ENCODE peak calls at places on chromosomes 4 and X, in seven cellular contexts. One of them, this sample, is unnamed.

GRCh38 chrX:3599787-3600465 is 113.5 kb downstream of the PRKX start:
- DNase-seq in PC-3: no peak
- DNase-seq in MM.1S: no peak
- DNase-seq in HCT116: no peak
- DNase-seq in OCI-LY7: no peak
- DNase-seq in hepatocyte: no peak
- DNase-seq in GM23338: no peak
- DNase-seq in this sample: no peak

GRCh38 chr4:121827851-121828250 is 4.2 kb upstream of the CCNA2 start:
- DNase-seq in hepatocyte: no peak
- DNase-seq in OCI-LY7: no peak
- DNase-seq in PC-3: peak; percentile 54
- DNase-seq in GM23338: no peak
- DNase-seq in HCT116: no peak
- DNase-seq in MM.1S: no peak
- DNase-seq in this sample: no peak

GRCh38 chr4:39568805-39569204 is 41.6 kb upstream of the UGDH start:
- DNase-seq in GM23338: no peak
- DNase-seq in MM.1S: peak; percentile 34
- DNase-seq in hepatocyte: peak; percentile 30
- DNase-seq in HCT116: no peak
- DNase-seq in PC-3: peak; percentile 83
- DNase-seq in OCI-LY7: peak; percentile 4
- DNase-seq in this sample: no peak

GRCh38 chr4:8162625-8163024 is 4.0 kb upstream of the ABLIM2 start:
- DNase-seq in hepatocyte: no peak
- DNase-seq in PC-3: no peak
- DNase-seq in HCT116: no peak
- DNase-seq in MM.1S: no peak
- DNase-seq in GM23338: no peak
- DNase-seq in OCI-LY7: peak; percentile 91
- DNase-seq in this sample: no peak

GRCh38 chrX:134603806-134604700 is 54.2 kb downstream of the PLAC1 start:
- DNase-seq in HCT116: peak; percentile 71
- DNase-seq in MM.1S: no peak
- DNase-seq in OCI-LY7: no peak
- DNase-seq in GM23338: peak; percentile 9
- DNase-seq in PC-3: peak; percentile 85
- DNase-seq in hepatocyte: no peak
- DNase-seq in this sample: no peak

GRCh38 chr4:16765549-16765948 is 132.9 kb downstream of the LDB2 start:
- DNase-seq in OCI-LY7: no peak
- DNase-seq in GM23338: no peak
- DNase-seq in MM.1S: no peak
- DNase-seq in HCT116: no peak
- DNase-seq in hepatocyte: no peak
- DNase-seq in PC-3: no peak
- DNase-seq in this sample: no peak

GRCh38 chrX:12891915-12892506 is 14.4 kb upstream of the TLR8 start:
- DNase-seq in hepatocyte: no peak
- DNase-seq in PC-3: no peak
- DNase-seq in OCI-LY7: peak; percentile 72
- DNase-seq in MM.1S: peak; percentile 75
- DNase-seq in HCT116: no peak
- DNase-seq in GM23338: no peak
- DNase-seq in this sample: no peak

GRCh38 chrX:124736553-124737240 is 390.3 kb downstream of the SH2D1A start:
- DNase-seq in OCI-LY7: no peak
- DNase-seq in HCT116: no peak
- DNase-seq in MM.1S: peak; percentile 37
- DNase-seq in PC-3: no peak
- DNase-seq in hepatocyte: no peak
- DNase-seq in GM23338: peak; percentile 89
- DNase-seq in this sample: peak; percentile 60

GRCh38 chrX:155094468-155095061 is 23.3 kb downstream of the BRCC3 start:
- DNase-seq in MM.1S: peak; percentile 40
- DNase-seq in OCI-LY7: peak; percentile 46
- DNase-seq in hepatocyte: peak; percentile 18
- DNase-seq in PC-3: peak; percentile 58
- DNase-seq in HCT116: no peak
- DNase-seq in GM23338: peak; percentile 36
- DNase-seq in this sample: peak; percentile 45

GRCh38 chrX:129360175-129360574 is 163.1 kb downstream of the SMARCA1 start:
- DNase-seq in hepatocyte: peak; percentile 53
- DNase-seq in HCT116: peak; percentile 33
- DNase-seq in MM.1S: peak; percentile 82
- DNase-seq in OCI-LY7: peak; percentile 47
- DNase-seq in GM23338: peak; percentile 74
- DNase-seq in PC-3: peak; percentile 74
- DNase-seq in this sample: peak; percentile 64

GRCh38 chrX:9522756-9523155 is 57.9 kb downstream of the TBL1X start:
- DNase-seq in MM.1S: no peak
- DNase-seq in GM23338: no peak
- DNase-seq in hepatocyte: no peak
- DNase-seq in HCT116: no peak
- DNase-seq in PC-3: no peak
- DNase-seq in OCI-LY7: no peak
- DNase-seq in this sample: no peak

GRCh38 chr4:185209031-185209851 is at the start of gene SNX25:
- DNase-seq in HCT116: peak; percentile 54
- DNase-seq in MM.1S: peak; percentile 88
- DNase-seq in GM23338: peak; percentile 82
- DNase-seq in PC-3: peak; percentile 80
- DNase-seq in hepatocyte: peak; percentile 95
- DNase-seq in OCI-LY7: peak; percentile 91
- DNase-seq in this sample: peak; percentile 96

GRCh38 chrX:7270018-7270417 is 122.1 kb upstream of the PUDP start:
- DNase-seq in hepatocyte: no peak
- DNase-seq in HCT116: no peak
- DNase-seq in PC-3: peak; percentile 3
- DNase-seq in OCI-LY7: no peak
- DNase-seq in GM23338: no peak
- DNase-seq in MM.1S: no peak
- DNase-seq in this sample: no peak

GRCh38 chr4:13348216-13348615 is 135.9 kb downstream of the RAB28 start:
- DNase-seq in hepatocyte: no peak
- DNase-seq in HCT116: no peak
- DNase-seq in PC-3: no peak
- DNase-seq in MM.1S: no peak
- DNase-seq in GM23338: no peak
- DNase-seq in OCI-LY7: no peak
- DNase-seq in this sample: no peak

GRCh38 chr4:27088491-27088890 is 227.8 kb downstream of the STIM2 start:
- DNase-seq in GM23338: no peak
- DNase-seq in hepatocyte: no peak
- DNase-seq in MM.1S: no peak
- DNase-seq in PC-3: no peak
- DNase-seq in OCI-LY7: no peak
- DNase-seq in HCT116: no peak
- DNase-seq in this sample: no peak

GRCh38 chr4:27087306-27088045 is 226.8 kb downstream of the STIM2 start:
- DNase-seq in hepatocyte: no peak
- DNase-seq in OCI-LY7: no peak
- DNase-seq in MM.1S: no peak
- DNase-seq in HCT116: no peak
- DNase-seq in PC-3: no peak
- DNase-seq in GM23338: peak; percentile 55
- DNase-seq in this sample: no peak

GRCh38 chr4:27081675-27082579 is 221.3 kb downstream of the STIM2 start:
- DNase-seq in OCI-LY7: no peak
- DNase-seq in PC-3: no peak
- DNase-seq in MM.1S: peak; percentile 33
- DNase-seq in hepatocyte: no peak
- DNase-seq in GM23338: no peak
- DNase-seq in HCT116: no peak
- DNase-seq in this sample: no peak

GRCh38 chr4:27082786-27083185 is 222.1 kb downstream of the STIM2 start:
- DNase-seq in GM23338: no peak
- DNase-seq in HCT116: no peak
- DNase-seq in PC-3: no peak
- DNase-seq in MM.1S: no peak
- DNase-seq in hepatocyte: no peak
- DNase-seq in OCI-LY7: no peak
- DNase-seq in this sample: no peak

DNA sequence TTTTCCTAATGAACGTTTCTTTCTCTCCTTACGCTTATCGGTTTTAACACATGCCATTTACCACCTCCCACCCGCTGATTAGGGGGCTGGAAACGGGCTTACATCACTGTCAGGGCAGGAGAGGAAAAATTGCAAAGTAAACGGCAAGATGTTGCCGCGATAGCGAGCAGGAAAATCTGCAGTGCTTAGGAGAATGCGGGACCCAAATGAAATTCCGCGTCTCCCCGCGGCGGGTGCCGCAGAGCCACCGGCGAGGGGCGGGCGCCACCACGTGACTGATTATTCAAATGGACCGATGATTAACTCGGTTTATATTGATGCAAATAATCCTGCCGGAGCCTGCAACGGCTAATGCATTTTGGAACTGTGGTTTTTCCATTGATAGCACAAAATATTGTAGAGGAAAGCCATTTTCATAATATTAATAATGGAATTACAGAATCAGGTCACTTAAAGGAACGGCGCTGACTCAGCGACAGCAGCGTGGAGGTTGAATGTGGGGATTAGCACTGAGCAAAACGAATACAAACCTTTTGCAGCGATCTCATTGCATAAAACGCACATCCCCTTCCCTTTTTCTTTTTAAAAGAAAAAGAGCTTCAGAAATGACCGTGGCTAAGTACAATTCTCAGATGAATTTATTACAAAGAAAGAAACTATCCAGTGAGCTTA is 224.2 kb downstream of the STIM2 start:
- DNase-seq in HCT116: no peak
- DNase-seq in MM.1S: peak; percentile 11
- DNase-seq in GM23338: peak; percentile 76
- DNase-seq in PC-3: peak; percentile 34
- DNase-seq in OCI-LY7: no peak
- DNase-seq in hepatocyte: peak; percentile 38
- DNase-seq in this sample: peak; percentile 81
- H2AFZ ChIP-seq in HCT116: peak overlapping the region; percentile 78
- H2AFZ ChIP-seq in MM.1S: peak overlapping the region; percentile 37
- H2AFZ ChIP-seq in GM23338: peak overlapping the region; percentile 93
- H2AFZ ChIP-seq in PC-3: peak overlapping the region; percentile 75
- H2AFZ ChIP-seq in OCI-LY7: no peak overlapping the region
- H2AFZ ChIP-seq in hepatocyte: peak overlapping the region; percentile 50
- H2AFZ ChIP-seq in this sample: peak overlapping the region; percentile 63

GRCh38 chr4:159451006-159451405 is 348.1 kb downstream of the RAPGEF2 start:
- DNase-seq in PC-3: peak; percentile 20
- DNase-seq in GM23338: no peak
- DNase-seq in MM.1S: no peak
- DNase-seq in HCT116: no peak
- DNase-seq in OCI-LY7: no peak
- DNase-seq in hepatocyte: no peak
- DNase-seq in this sample: no peak
- TF ChIP-seq EZH2phosphoT487 in PC-3: no peak
- TF ChIP-seq EZH2phosphoT487 in GM23338: no peak
- TF ChIP-seq EZH2phosphoT487 in MM.1S: no peak
- TF ChIP-seq EZH2phosphoT487 in HCT116: no peak
- TF ChIP-seq EZH2phosphoT487 in OCI-LY7: no peak
- TF ChIP-seq EZH2phosphoT487 in hepatocyte: no peak
- TF ChIP-seq EZH2phosphoT487 in this sample: no peak

DNA sequence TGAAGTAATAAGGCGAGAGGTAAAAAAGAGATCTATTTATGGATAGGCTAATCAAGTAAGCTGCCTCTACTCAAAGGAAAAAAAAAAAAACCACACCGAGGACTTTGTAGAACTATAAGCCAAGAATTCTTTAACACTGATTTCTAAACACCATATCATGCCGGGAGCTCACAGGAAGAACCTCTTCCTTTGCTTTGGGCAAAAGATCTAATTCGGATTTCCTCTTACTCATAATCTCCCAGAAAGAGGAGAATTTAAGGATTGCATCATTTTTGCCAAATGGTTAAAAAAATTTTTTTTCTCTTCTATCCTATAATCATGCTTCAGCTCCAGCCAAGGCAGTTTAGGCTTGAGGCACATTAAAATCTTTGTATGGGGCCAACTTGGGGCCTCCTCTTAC is 95.5 kb downstream of the ZNF827 start:
- DNase-seq in GM23338: no peak
- DNase-seq in OCI-LY7: no peak
- DNase-seq in PC-3: peak; percentile 44
- DNase-seq in MM.1S: no peak
- DNase-seq in HCT116: no peak
- DNase-seq in hepatocyte: no peak
- DNase-seq in this sample: no peak
- TF ChIP-seq CTCF in GM23338: no peak
- TF ChIP-seq CTCF in OCI-LY7: no peak
- TF ChIP-seq CTCF in PC-3: no peak
- TF ChIP-seq CTCF in MM.1S: no peak
- TF ChIP-seq CTCF in HCT116: no peak
- TF ChIP-seq CTCF in hepatocyte: no peak
- TF ChIP-seq CTCF in this sample: no peak

DNA sequence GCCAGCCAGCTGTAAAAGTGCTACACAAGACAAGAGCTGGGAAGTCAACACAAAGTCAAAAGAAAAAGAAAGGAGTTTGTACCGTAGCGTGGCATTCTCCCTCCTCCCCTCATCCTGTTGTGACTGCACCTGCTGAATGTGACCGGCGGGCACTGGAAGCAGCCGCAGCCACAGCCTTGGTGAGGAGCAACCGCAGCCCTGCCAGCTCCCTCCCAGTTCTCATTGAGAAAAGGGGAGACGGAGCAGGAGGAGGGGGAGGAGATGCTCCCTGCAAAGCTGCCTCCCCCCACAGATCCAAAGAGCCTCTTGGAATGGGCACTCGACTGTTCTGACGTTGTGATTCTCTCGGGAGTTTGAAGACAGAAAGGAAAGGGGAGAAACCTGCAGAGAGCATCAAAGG is 429.9 kb downstream of the MAPK10 start:
- DNase-seq in MM.1S: no peak
- DNase-seq in HCT116: no peak
- DNase-seq in OCI-LY7: no peak
- DNase-seq in GM23338: peak; percentile 68
- DNase-seq in PC-3: no peak
- DNase-seq in hepatocyte: peak; percentile 40
- DNase-seq in this sample: peak; percentile 74
- H2AFZ ChIP-seq in MM.1S: no peak overlapping the region
- H2AFZ ChIP-seq in HCT116: no peak overlapping the region
- H2AFZ ChIP-seq in OCI-LY7: no peak overlapping the region
- H2AFZ ChIP-seq in GM23338: peak overlapping the region; percentile 72
- H2AFZ ChIP-seq in PC-3: peak overlapping the region; percentile 48
- H2AFZ ChIP-seq in hepatocyte: peak overlapping the region; percentile 29
- H2AFZ ChIP-seq in this sample: peak overlapping the region; percentile 55

DNA sequence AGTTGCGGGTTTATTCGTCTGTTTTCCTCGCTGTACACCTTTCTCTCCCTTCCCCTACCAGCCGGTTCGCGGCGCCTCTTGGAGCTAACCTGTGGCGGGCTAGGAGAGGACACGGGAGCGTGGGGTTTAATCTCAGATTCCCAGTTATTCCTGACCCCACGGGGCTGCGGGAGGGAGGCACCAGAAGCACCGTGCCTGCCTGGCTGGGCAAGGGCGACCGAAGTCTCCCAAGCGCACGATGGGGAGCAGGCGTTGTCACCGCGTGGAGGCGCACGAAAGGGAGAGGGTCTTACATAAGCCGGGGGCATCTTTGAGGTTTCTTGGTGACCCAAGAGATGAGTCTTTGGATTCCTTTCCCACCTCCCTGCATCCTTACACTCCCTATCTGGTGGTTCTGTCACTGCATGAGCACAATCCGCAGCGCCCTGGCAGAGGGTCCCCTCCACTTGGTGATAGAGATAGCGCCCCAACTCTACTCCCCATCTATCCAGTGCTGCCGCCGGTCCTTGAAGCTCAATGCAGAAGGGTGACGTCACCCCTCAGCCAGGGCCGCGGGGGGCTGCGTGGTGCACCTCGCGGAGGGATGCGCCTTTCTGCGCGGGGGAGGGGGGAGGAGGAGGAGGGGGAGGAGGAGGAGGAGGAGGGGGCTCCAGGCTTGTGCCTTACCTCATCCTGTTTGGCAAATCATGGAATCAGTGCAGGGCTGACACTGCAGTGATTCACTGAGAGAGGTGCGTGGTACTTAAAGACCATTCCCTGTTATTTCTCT is 793 bp downstream of the TSPAN7 start:
- DNase-seq in HCT116: no peak
- DNase-seq in MM.1S: no peak
- DNase-seq in PC-3: no peak
- DNase-seq in GM23338: peak; percentile 44
- DNase-seq in OCI-LY7: no peak
- DNase-seq in hepatocyte: peak; percentile 37
- DNase-seq in this sample: peak; percentile 50
- TF ChIP-seq EZH2phosphoT487 in HCT116: no peak
- TF ChIP-seq EZH2phosphoT487 in MM.1S: no peak
- TF ChIP-seq EZH2phosphoT487 in PC-3: no peak
- TF ChIP-seq EZH2phosphoT487 in GM23338: no peak
- TF ChIP-seq EZH2phosphoT487 in OCI-LY7: no peak
- TF ChIP-seq EZH2phosphoT487 in hepatocyte: no peak
- TF ChIP-seq EZH2phosphoT487 in this sample: no peak

This sample was measured in neural progenitor cell.